ENCODE peak calls at places on chromosomes 1 and 21, in six cellular contexts. Z is H1, F is GM23338, X is sigmoid colon, M is HCT116, E is suprapubic skin. N is an unnamed sample. For H3K4me1, the result is how much of the 10 kb centered on the place peaks cover.

GRCh38 chr1:38046333-38046883 is at the start of gene POU3F1:
- DNase-seq in Z (no peak), F (no peak), X (no peak), M (no peak), E (no peak), N (no peak)

GRCh38 chr1:158185770-158186705 is 5.3 kb downstream of the CD1D start:
- DNase-seq in Z (peak), F (peak), X (no peak), M (no peak), E (no peak), N (no peak)

GRCh38 chr1:16116625-16117024 is 39.2 kb downstream of the EPHA2 start:
- DNase-seq in Z (no peak), F (no peak), X (no peak), M (no peak), E (no peak), N (no peak)

GRCh38 chr1:65896721-65897120 is 104.0 kb downstream of the PDE4B start:
- DNase-seq in Z (no peak), F (no peak), X (no peak), M (no peak), E (no peak), N (no peak)

GRCh38 chr1:160031368-160032164 is at the start of gene PIGM:
- DNase-seq in Z (peak), F (peak), X (peak), M (peak), E (peak), N (peak)

GRCh38 chr21:35962917-35963316 is 97.4 kb downstream of the SETD4 start:
- DNase-seq in Z (no peak), F (no peak), X (no peak), M (no peak), E (no peak), N (no peak)

GRCh38 chr1:169115891-169116585 is 9.5 kb downstream of the ATP1B1 start:
- DNase-seq in Z (no peak), F (peak), X (peak), M (no peak), E (peak), N (peak)

GRCh38 chr1:14820320-14821085 is 222.0 kb downstream of the KAZN start:
- DNase-seq in Z (no peak), F (no peak), X (no peak), M (no peak), E (no peak), N (no peak)

GRCh38 chr21:38037416-38037815 is 121.2 kb upstream of the KCNJ6 start:
- DNase-seq in Z (no peak), F (no peak), X (no peak), M (no peak), E (no peak), N (no peak)

GRCh38 chr1:215992620-215993019 is 425.5 kb downstream of the KCTD3 start:
- DNase-seq in Z (no peak), F (peak), X (no peak), M (no peak), E (no peak), N (no peak)

GRCh38 chr1:78225153-78225552 is 179.4 kb downstream of the GIPC2 start:
- DNase-seq in Z (no peak), F (peak), X (no peak), M (no peak), E (no peak), N (no peak)

GRCh38 chr1:116667577-116668105 is at the start of gene IGSF3:
- DNase-seq in Z (no peak), F (peak), X (peak), M (no peak), E (peak), N (peak)

GRCh38 chr21:45943630-45944540 is 37.7 kb upstream of the COL6A1 start:
- DNase-seq in Z (no peak), F (no peak), X (no peak), M (no peak), E (no peak), N (no peak)

GRCh38 chr1:146036990-146037646 is 15.6 kb upstream of the HJV start:
- DNase-seq in Z (no peak), F (peak), X (peak), M (peak), E (peak), N (peak)

GRCh38 chr21:24895885-24896734 is 711.2 kb downstream of the MRPL39 start:
- DNase-seq in Z (no peak), F (peak), X (no peak), M (no peak), E (no peak), N (no peak)

GRCh38 chr1:232034547-232034946 is 408.0 kb downstream of the DISC1 start:
- DNase-seq in Z (no peak), F (no peak), X (no peak), M (no peak), E (no peak), N (no peak)

DNA sequence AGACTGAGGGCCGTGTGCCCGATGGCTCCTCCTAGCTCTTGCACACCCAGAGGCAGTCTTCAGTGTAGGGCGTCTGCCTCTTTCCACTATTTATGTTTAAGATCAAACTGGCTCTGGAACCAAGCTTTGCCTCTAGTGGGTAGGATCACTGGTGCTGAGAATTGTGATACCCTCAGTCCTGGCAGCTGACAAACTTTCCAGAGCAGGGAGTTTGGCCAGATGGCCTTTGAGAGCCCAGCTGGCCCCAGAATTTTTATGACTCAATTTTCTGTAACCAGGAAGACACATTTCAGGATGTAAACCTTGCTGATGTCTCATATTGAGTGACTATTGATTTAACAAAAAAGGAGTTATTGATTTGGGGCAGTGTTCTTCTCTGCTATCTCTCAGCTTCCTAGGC is 6.7 kb downstream of the COQ8A start:
- DNase-seq in Z (no peak), F (no peak), X (no peak), M (no peak), E (no peak), N (no peak)
- H3K4me1 ChIP-seq in Z (under half), F (under half), X (half or more), M (under half), E (under half), N (under half)

GRCh38 chr1:89659322-89660061 is 26.6 kb downstream of the LRRC8C start:
- DNase-seq in Z (no peak), F (no peak), X (no peak), M (no peak), E (no peak), N (no peak)
- H3K27ac ChIP-seq in Z (no peak), F (no peak), X (no peak), M (no peak), E (no peak), N (no peak)

DNA sequence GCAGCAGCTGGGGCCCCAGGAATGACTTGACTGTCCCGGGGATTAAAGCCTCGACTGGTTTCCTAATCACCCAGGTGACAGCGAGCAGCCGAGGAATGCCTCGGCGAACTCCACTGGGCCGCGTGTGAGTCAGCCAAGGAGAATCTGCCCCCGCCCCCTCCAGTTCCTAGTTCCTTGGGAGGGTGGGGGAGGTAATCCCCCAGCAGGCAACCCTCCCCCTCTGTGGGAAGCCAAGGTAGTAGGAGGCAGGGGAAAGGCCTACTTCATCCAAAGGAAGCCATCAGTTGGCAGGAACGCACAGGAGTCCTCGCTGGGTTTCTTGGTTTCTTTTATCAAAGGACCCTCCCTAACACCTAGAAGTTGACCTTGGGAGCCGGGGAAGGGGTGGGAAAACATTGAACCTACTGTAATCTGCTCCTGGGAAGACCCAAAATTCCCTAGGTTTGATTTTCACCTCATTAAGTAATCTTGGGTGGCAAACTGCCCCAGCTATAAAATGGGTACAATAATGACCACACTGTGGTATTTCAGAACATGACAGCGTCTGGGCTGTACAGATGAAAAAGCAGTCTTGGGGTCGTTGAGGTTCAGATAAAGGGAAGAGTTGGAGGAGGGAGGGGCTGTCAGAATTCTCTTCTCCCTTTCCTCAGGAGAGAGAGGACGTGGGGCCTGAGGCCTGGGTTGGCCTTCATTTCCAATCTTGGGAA is 1.4 kb downstream of the TENT5B start:
- DNase-seq in Z (no peak), F (peak), X (peak), M (peak), E (no peak), N (peak)
- TF ChIP-seq POLR2AphosphoS5 in Z (peak), F (peak), X (peak), M (peak), E (no peak), N (peak)

GRCh38 chr1:12182410-12182946 is 15.7 kb downstream of the TNFRSF1B start:
- DNase-seq in Z (no peak), F (no peak), X (no peak), M (no peak), E (no peak), N (no peak)
- H3K4me1 ChIP-seq in Z (under half), F (under half), X (half or more), M (under half), E (half or more), N (under half)

DNA sequence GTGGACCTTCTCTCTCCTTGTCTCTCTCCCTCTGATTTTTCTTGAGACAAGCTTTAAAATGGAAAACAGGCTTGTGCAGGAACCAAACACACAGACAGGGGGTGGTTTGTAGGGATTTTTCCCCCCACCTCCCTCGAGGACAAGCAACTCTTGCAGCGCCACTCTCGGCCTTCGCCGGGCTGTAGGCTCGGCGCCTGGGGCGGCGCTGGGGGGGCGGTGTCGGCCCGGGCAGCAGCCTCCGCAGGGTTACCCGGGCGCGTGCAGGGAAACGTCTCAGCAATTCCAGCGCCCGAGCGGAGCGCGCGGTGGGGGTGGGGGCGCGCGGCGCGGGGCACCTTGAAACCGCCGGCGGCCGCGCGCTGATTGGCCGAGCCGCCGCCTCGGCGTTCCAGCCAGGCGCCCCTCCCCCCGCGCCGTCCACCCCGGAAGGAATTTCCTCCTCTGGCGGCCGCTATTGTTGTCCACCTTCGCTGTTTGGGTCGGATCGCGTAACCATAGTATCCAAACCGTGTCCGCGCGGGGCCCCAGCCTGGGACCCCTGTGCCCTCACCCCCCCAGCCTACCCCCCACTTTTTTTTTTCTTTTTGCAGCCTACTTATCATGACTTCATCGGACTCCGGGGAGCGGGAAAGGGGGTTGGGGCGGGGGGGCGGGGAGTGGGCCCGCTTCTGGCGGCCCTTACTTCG is 59.8 kb upstream of the ACOT11 start:
- DNase-seq in Z (peak), F (peak), X (peak), M (peak), E (peak), N (peak)
- H3K27ac ChIP-seq in Z (peak), F (peak), X (peak), M (peak), E (peak), N (peak)

DNA sequence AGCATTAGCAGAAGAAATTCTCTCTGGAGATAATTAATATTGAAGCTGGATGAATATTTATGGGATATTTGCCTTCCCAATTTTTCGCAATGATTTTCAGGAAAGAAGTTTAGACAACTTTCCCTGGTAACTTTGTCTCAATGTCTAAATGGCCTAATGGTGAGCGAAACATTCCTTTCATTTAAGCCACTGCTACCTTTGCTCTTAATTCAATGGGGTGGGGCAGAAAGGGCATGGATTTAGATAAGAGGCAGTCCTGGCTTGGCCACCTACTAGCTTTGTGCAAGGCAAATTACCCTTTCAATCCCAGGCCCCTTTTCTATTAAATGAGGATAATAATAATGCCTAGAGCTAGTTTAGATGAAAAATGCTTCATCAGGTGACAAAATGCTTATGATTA is 27.1 kb upstream of the LYST start:
- DNase-seq in Z (no peak), F (no peak), X (no peak), M (no peak), E (no peak), N (no peak)
- TF ChIP-seq POLR2AphosphoS5 in Z (no peak), F (no peak), X (no peak), M (no peak), E (no peak), N (no peak)

GRCh38 chr1:31646259-31646960 is 1.7 kb upstream of the PEF1 start:
- DNase-seq in Z (no peak), F (no peak), X (no peak), M (no peak), E (no peak), N (no peak)

GRCh38 chr1:31650161-31650560 is 5.5 kb upstream of the PEF1 start:
- DNase-seq in Z (no peak), F (no peak), X (no peak), M (no peak), E (no peak), N (no peak)

GRCh38 chr1:31647106-31647505 is 2.4 kb upstream of the PEF1 start:
- DNase-seq in Z (no peak), F (no peak), X (peak), M (no peak), E (no peak), N (peak)

GRCh38 chr1:31648190-31648589 is 3.5 kb upstream of the PEF1 start:
- DNase-seq in Z (no peak), F (no peak), X (no peak), M (no peak), E (no peak), N (no peak)

GRCh38 chr1:31648633-31649032 is 4.0 kb upstream of the PEF1 start:
- DNase-seq in Z (no peak), F (no peak), X (no peak), M (no peak), E (no peak), N (peak)
- H3K4me1 ChIP-seq in Z (under half), F (under half), X (under half), M (under half), E (half or more), N (under half)

DNA sequence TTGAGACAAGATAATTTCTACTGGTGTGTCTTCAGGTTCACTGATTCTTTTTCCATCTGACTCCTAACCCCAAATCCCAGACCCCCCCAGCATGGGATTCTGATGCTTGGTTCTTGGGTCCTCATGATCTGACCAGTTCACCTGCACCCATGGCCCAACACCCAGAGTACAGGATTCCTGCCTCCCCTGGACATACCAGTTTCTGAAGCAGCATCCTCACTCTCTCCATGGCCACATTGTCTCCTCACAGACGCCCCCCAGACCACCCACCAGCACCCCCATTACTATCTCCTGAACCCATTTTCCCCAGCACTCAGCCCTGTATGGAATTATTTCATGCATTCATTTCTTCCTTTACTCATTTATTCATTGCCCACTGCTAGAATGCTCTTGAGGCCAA is 864 bp upstream of the KRTAP12-3 start:
- DNase-seq in Z (no peak), F (no peak), X (no peak), M (no peak), E (no peak), N (no peak)
- H3K27ac ChIP-seq in Z (no peak), F (no peak), X (no peak), M (no peak), E (no peak), N (no peak)

GRCh38 chr1:87333692-87334347 is 5.1 kb downstream of the LMO4 start:
- DNase-seq in Z (no peak), F (no peak), X (no peak), M (no peak), E (no peak), N (no peak)
- TF ChIP-seq POLR2AphosphoS5 in Z (no peak), F (no peak), X (no peak), M (no peak), E (no peak), N (no peak)

N was measured in breast epithelium.